ENCODE peak calls at places on chromosomes 6 and 20, in four cellular contexts. T, H, K and R are unnamed samples.

GRCh38 chr6:29376003-29376402 is 912 bp upstream of the OR12D3 start:
- DNase-seq in T (no peak), H (no peak), K (no peak), R (no peak)

GRCh38 chr6:156256161-156256560 is 521.0 kb upstream of the ARID1B start:
- DNase-seq in T (no peak), H (no peak), K (no peak), R (no peak)

GRCh38 chr6:125377621-125378020 is 75.9 kb upstream of the HDDC2 start:
- DNase-seq in T (no peak), H (no peak), K (no peak), R (peak)

GRCh38 chr20:25389381-25389857 is 1.2 kb downstream of the ABHD12 start:
- DNase-seq in T (no peak), H (no peak), K (no peak), R (no peak)

GRCh38 chr6:7468382-7469081 is 72.9 kb upstream of the DSP start:
- DNase-seq in T (no peak), H (peak), K (no peak), R (peak)

GRCh38 chr20:4193053-4193452 is 177.7 kb upstream of the RNF24 start:
- DNase-seq in T (no peak), H (no peak), K (no peak), R (no peak)

GRCh38 chr6:53862517-53863457 is 68.0 kb downstream of the LRRC1 start:
- DNase-seq in T (no peak), H (no peak), K (no peak), R (no peak)

GRCh38 chr6:145244712-145245111 is 490.6 kb downstream of the EPM2A start:
- DNase-seq in T (no peak), H (no peak), K (no peak), R (no peak)

GRCh38 chr6:74343804-74344203 is 647.8 kb downstream of the CD109 start:
- DNase-seq in T (no peak), H (no peak), K (no peak), R (no peak)

GRCh38 chr6:33592595-33593413 is 12.7 kb upstream of the BAK1 start:
- DNase-seq in T (peak), H (no peak), K (peak), R (no peak)
- TF ChIP-seq SPI1 in T (no peak), H (no peak), K (no peak), R (no peak)

GRCh38 chr20:57508381-57508780 is 16.6 kb downstream of the CTCFL start:
- DNase-seq in T (no peak), H (no peak), K (no peak), R (no peak)

GRCh38 chr20:57507477-57507876 is 17.5 kb downstream of the CTCFL start:
- DNase-seq in T (no peak), H (no peak), K (no peak), R (no peak)

GRCh38 chr20:57505991-57506390 is 18.9 kb downstream of the CTCFL start:
- DNase-seq in T (no peak), H (no peak), K (no peak), R (no peak)

GRCh38 chr20:57509665-57510237 is 15.2 kb downstream of the CTCFL start:
- DNase-seq in T (no peak), H (peak), K (no peak), R (peak)

DNA sequence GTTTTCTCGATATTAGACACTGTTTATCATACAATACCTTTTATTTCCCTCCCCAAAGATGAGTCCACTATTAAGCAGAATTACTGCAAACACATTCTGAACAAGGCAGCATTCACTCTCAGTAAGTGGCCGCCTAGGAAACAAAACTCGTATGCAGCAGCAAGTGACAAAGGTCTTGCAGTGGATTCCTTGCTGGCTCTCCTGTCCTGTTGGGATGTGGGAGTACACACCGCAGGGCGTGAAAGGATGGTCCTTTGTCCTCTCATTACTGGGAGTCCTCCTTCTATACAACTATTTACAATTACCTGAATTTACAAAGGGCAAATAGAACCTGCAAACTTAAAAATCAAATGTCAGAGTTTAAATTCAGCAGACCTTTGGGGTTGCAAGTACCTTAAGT is 16.1 kb downstream of the CTCFL start:
- DNase-seq in T (no peak), H (no peak), K (no peak), R (no peak)
- TF ChIP-seq SPI1 in T (no peak), H (no peak), K (no peak), R (no peak)

GRCh38 chr20:59466107-59466815 is 138.1 kb upstream of the PHACTR3 start:
- DNase-seq in T (no peak), H (no peak), K (no peak), R (no peak)

GRCh38 chr20:59470521-59470920 is 133.8 kb upstream of the PHACTR3 start:
- DNase-seq in T (no peak), H (no peak), K (no peak), R (no peak)

GRCh38 chr20:59472059-59472458 is 132.3 kb upstream of the PHACTR3 start:
- DNase-seq in T (no peak), H (no peak), K (no peak), R (no peak)

GRCh38 chr20:59468831-59469230 is 135.5 kb upstream of the PHACTR3 start:
- DNase-seq in T (no peak), H (no peak), K (no peak), R (no peak)

DNA sequence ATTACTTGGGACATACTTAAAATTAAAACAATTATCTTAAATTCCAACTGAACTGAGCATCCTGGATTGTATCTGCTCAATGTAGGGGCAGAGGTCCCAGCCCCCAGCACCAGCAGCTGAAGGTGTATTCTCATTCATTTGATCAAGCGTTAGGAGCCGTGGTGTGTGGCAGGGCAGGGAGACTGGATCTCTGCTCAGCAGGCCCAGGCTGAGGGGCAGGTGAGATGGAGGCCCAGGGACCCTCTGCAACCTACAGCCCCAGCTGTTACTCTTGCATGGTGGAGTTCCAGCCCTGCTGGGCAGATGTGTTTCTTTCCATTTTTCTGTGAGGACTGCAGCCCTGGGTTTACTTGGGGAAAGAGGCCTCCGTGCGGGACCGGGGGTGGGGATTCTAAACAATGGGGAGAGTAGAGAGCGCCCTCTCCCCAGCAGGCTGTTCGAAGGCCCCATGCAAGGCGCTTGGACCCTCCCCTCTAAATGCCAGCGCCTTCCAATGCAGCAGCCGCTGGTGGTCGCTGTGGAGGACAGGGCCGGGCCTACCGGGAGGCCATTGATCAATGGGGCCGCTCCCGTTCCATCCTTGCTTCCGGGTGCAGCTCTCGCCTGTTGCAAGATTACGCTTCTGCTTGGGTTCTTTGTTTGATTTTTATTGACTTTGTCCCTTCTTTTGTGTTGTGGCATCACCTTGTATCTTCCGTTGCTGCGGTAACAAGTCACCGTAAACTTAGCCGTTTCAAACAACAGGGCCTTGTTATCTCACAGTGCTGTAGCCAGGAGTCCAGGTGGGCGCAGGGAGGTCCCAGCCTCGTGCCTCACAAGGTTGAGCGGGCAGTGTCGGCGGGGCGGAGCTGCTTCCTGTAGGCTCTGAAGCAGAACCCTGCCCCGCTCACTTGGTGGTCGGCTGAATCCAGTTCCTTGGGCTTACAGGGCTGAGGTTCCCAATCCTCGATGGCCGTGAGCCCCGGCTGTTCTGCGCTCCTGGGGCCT is 134.8 kb upstream of the PHACTR3 start:
- DNase-seq in T (no peak), H (no peak), K (no peak), R (no peak)
- TF ChIP-seq SPI1 in T (no peak), H (no peak), K (no peak), R (no peak)

DNA sequence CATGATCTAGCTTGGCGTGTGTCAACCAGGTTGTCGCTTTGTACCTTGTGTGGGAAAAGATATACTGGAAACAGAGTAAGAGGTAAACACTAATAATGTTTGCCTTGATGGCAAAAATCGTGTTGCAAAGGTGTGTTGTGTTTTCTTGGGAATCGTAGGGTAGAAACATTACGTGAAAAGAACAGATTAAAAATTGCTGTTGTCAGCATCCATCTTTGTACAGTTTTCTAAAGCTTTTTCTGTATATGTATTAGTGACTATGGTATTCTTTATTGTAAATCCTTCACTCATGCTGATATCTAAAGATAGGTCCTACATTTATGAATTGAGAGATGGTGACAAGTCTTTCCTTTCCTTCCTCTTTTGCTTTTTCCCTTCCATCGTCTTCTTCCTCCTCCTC is 116.9 kb downstream of the RPS12 start:
- DNase-seq in T (no peak), H (no peak), K (no peak), R (no peak)
- TF ChIP-seq SPI1 in T (no peak), H (no peak), K (no peak), R (no peak)

GRCh38 chr6:139553916-139554315 is 179.5 kb upstream of the CITED2 start:
- DNase-seq in T (no peak), H (no peak), K (no peak), R (no peak)

GRCh38 chr6:139556532-139556931 is 182.1 kb upstream of the CITED2 start:
- DNase-seq in T (no peak), H (no peak), K (no peak), R (no peak)

GRCh38 chr6:139557547-139557946 is 183.1 kb upstream of the CITED2 start:
- DNase-seq in T (no peak), H (no peak), K (no peak), R (no peak)
- TF ChIP-seq SPI1 in T (no peak), H (no peak), K (no peak), R (no peak)

DNA sequence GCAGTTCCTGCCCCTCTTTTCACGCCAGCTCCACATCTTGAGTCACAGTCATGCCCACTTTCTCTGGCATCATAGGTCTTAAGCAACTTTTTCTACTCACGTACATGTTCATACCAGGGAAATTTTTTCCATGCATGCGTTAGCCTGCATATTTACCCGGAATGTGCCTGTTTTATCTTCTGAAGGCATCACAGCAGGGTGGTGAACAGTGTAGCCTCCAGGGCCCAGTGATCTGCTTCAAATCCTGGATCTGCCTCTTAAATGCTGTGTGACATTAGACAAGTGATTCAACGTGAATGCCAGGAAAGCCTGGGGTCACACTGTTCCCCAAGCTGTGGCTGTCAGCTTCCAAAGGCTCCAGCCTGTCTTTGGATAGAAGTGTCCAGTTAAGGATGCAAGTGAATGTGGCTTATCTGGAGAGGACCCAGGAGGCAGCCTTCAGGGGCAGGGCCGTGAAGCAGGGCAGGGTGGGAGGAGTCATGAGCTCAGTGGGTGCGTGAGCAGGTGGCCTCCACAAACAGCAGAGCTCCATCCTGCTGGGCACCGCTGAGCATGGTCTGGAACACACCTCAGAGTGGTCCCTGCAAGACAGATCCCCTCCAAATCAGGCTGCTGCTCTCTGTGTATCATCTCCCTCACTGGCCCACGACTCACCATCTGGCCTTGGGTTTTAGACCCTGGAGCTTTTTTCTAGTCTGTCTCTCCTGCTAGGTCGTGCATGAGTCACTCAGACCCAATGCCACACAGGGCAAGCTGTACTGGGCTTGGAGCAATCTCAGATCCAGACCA is 30.4 kb upstream of the CD93 start:
- DNase-seq in T (no peak), H (no peak), K (no peak), R (no peak)
- TF ChIP-seq SPI1 in T (no peak), H (no peak), K (no peak), R (no peak)

GRCh38 chr6:103587722-103588121 is 1272.0 kb downstream of the HACE1 start:
- DNase-seq in T (no peak), H (no peak), K (no peak), R (no peak)
- TF ChIP-seq SPI1 in T (no peak), H (no peak), K (no peak), R (no peak)

GRCh38 chr6:139653136-139653535 is 278.7 kb upstream of the CITED2 start:
- DNase-seq in T (no peak), H (no peak), K (no peak), R (no peak)
- TF ChIP-seq SPI1 in T (no peak), H (no peak), K (no peak), R (no peak)